ENCODE peak calls at places on chromosomes 11 and 22, in six cellular contexts. T, E, G, S, Q and D are unnamed samples.

GRCh38 chr22:36862251-36863242 is 1.7 kb downstream of the NCF4 start:
- DNase-seq in G (no peak), T (no peak), E (no peak), Q (peak; percentile 61), S (no peak), D (no peak)

GRCh38 chr11:125464266-125464662 is 31.8 kb downstream of the FEZ1 start:
- DNase-seq in G (no peak), T (no peak), S (no peak), E (no peak), Q (no peak), D (peak; percentile 32)

GRCh38 chr11:20873054-20873453 is 203.7 kb downstream of the NELL1 start:
- DNase-seq in Q (no peak), E (no peak), T (no peak), G (no peak), S (peak; percentile 85), D (no peak)

GRCh38 chr11:1564535-1565172 is 7.4 kb downstream of the DUSP8 start:
- DNase-seq in E (peak; percentile 81), T (peak; percentile 57), S (peak; percentile 92), G (no peak), Q (no peak), D (peak; percentile 89)

GRCh38 chr11:123521930-123522329 is 91.9 kb downstream of the GRAMD1B start:
- DNase-seq in E (no peak), Q (no peak), G (no peak), T (no peak), S (no peak), D (no peak)

GRCh38 chr11:10604340-10604748 is 35.9 kb upstream of the LYVE1 start:
- DNase-seq in E (peak; percentile 75), S (no peak), Q (no peak), T (peak; percentile 28), G (no peak), D (no peak)

GRCh38 chr11:128632151-128632791 is 44.9 kb upstream of the ETS1 start:
- DNase-seq in E (no peak), Q (no peak), G (peak; percentile 68), T (peak; percentile 59), S (peak; percentile 89), D (peak; percentile 71)

GRCh38 chr11:43919852-43920597 is 22.4 kb upstream of the C11orf96 start:
- DNase-seq in T (no peak), G (no peak), E (no peak), S (no peak), Q (no peak), D (no peak)

GRCh38 chr11:122837528-122838346 is 563 bp upstream of the CRTAM start:
- DNase-seq in Q (no peak), E (no peak), G (no peak), T (no peak), S (no peak), D (no peak)

DNA sequence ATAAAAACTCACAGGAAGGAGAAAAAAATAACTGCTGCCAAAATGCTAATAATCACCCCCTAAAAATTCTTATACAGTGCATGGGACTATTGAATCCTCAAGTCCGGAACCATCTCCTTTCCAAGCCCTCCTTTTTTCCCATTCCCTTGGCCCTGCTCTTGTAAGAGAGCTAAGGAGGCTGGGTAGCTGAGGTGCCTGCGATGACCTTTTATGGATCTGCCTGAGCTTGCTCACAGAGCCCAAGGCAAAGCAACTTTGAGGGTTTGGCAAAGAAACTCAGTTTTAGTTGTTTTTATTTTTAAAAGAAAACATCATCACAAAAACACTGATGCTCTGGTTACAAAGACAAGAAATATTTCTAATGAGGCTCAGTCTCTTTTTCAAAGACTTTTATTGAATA is 334.3 kb downstream of the TTC28 start:
- DNase-seq in T (no peak), G (no peak), E (no peak), S (no peak), Q (no peak), D (no peak)
- TF ChIP-seq CTCF in T (no peak), G (no peak), E (no peak), S (no peak), Q (no peak), D (no peak)

DNA sequence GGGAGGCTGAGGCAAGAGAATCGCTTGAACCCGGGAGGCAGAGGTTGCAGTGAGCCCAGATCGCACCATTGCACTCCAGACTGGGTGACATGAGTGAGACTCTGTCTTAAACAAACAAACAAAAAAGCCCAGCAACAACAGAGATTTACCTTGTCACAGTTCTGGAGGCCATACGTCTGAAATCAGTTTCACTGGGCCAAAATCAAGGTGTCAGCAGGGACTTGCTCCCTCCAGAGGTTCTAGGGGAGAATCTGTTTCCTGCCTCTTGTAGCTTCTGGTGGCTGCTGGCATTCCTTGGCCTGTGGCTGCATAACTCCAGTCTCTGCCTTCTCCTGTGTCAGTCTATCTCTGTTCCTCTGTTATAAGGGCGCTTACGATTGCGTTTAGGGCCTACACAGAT is 1.5 kb downstream of the DDX10 start:
- DNase-seq in T (no peak), Q (no peak), E (no peak), S (peak; percentile 56), G (no peak), D (no peak)
- H3K4me3 ChIP-seq in T (no peak overlapping the region), Q (no peak overlapping the region), E (no peak overlapping the region), S (peak overlapping the region; percentile 91), G (peak overlapping the region; percentile 85), D (no peak overlapping the region)

DNA sequence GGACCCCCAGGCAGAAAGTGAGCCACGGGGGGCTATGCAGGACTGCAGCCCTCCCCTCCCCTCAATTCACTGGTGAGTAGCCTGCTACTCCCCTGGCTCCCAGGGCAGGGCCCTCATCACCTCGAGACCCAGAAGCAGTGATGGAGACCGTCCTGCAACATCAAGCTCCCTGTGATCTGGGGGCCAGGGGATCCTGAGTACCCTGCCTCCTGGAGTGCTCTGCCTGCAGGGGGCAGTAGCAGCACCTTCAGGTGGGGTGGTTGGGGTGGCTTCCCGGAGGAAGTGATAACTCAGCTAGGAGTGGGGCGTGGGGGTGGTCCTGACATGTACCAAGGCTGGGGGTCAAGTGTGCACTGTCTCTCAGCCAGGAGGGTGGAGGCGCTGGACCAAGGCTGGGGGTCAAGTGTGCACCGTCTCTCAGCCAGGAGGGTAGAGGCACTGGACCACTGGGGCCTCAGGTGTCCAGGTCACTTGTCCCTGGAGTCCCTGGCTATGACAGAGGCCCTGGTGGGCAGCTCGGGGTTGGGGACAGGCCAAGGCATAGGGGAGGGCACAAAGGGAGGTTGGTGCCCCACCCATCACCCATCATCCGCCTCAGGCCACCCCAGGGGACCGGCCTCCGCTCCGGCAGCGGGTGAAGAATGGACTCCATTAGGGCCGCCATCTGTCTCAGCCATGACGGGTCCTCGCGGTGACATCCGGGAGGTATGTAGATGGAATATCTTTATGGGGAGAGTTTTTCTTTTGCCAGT is 9.4 kb downstream of the RTN4R start:
- DNase-seq in E (no peak), T (no peak), G (no peak), Q (no peak), S (no peak), D (no peak)
- TF ChIP-seq CTCF in E (no peak), T (peak; percentile 45), G (peak; percentile 19), Q (no peak), S (peak; percentile 69), D (peak; percentile 25)

DNA sequence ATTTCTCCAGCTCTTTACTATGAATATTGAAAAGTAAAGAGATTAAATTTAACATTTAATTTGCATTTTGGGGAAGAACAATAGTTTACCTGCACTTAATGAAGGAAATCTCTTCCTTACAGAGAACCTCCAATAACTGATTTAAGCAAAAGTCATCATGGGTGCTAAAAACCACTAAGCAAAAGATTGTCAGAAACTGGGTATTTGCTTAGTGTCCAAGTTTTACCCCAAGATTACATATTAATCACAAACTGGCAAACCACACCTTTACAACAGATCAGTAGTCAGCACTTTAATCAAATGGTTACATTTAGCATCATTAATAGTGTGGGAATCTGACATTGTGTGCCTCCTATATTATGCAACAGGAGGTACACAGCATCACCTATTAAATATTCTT is 2.7 kb downstream of the ZBTB44 start:
- DNase-seq in E (no peak), Q (no peak), T (no peak), G (no peak), S (no peak), D (no peak)
- H3K4me3 ChIP-seq in E (peak overlapping the region; percentile 68), Q (no peak overlapping the region), T (no peak overlapping the region), G (no peak overlapping the region), S (peak overlapping the region; percentile 95), D (no peak overlapping the region)

DNA sequence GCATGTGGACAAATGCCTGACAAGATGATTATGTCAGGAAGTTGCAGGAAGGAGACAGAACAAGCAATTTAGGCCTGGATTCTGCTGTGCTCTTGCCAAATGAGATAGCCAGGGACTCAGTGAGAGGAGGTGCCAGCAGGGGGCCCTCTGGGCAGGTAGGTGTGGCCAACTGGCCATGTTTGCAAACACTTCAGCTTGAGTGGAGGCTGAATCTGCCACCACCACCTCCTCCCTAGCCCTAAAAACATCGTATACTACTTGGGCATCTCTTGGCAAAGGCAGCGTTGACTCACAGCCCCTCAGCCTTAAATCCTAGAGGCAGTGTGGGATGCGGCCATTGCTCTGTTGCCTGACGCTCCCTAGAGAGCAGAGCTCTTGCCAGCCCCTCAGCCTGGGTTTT is 95.1 kb upstream of the PLET1 start:
- DNase-seq in G (no peak), E (no peak), T (no peak), S (peak; percentile 85), Q (peak; percentile 56), D (no peak)
- TF ChIP-seq CTCF in G (no peak), E (no peak), T (peak; percentile 8), S (peak; percentile 43), Q (peak; percentile 19), D (peak; percentile 5)

GRCh38 chr22:27312567-27313507 is 488.7 kb downstream of the MN1 start:
- DNase-seq in Q (no peak), T (no peak), S (no peak), G (no peak), E (no peak), D (no peak)
- H3K4me3 ChIP-seq in Q (no peak overlapping the region), T (no peak overlapping the region), S (no peak overlapping the region), G (no peak overlapping the region), E (no peak overlapping the region), D (no peak overlapping the region)